ENCODE peak calls at places on chromosomes 11 and 22, in six cellular contexts. E is fibroblast of the aortic adventitia, N is IMR-90, O is astrocyte of the spinal cord, V is H9, F is foreskin keratinocyte. Q is an unnamed sample.

GRCh38 chr11:16356057-16356750 is at the start of gene SOX6:
- DNase-seq in F (no peak), O (peak), N (peak), E (peak), V (no peak), Q (no peak)

GRCh38 chr22:42719656-42720262 is 911 bp downstream of the A4GALT start:
- DNase-seq in O (no peak), F (no peak), V (no peak), E (no peak), N (no peak), Q (no peak)

GRCh38 chr11:106167085-106167484 is 89.6 kb downstream of the AASDHPPT start:
- DNase-seq in E (no peak), N (no peak), F (no peak), O (no peak), V (no peak), Q (no peak)

GRCh38 chr22:19579880-19580279 is 55.7 kb upstream of the CLDN5 start:
- DNase-seq in O (no peak), V (no peak), N (no peak), E (no peak), F (no peak), Q (no peak)

GRCh38 chr11:122167100-122167499 is 51.1 kb upstream of the BLID start:
- DNase-seq in O (peak), V (no peak), N (peak), F (peak), E (peak), Q (no peak)

GRCh38 chr22:44229331-44229730 is 48.6 kb downstream of the PARVG start:
- DNase-seq in O (no peak), N (no peak), F (peak), E (no peak), V (no peak), Q (no peak)

GRCh38 chr11:73389134-73389525 is 12.9 kb downstream of the RELT start:
- DNase-seq in F (peak), V (no peak), N (no peak), O (no peak), E (no peak), Q (no peak)

GRCh38 chr22:24521791-24522245 is 26.7 kb downstream of the UPB1 start:
- DNase-seq in N (peak), O (peak), V (peak), E (peak), F (peak), Q (no peak)

GRCh38 chr11:47399860-47400812 is 8.3 kb upstream of the SLC39A13 start:
- DNase-seq in F (no peak), N (no peak), O (no peak), V (peak), E (no peak), Q (no peak)

GRCh38 chr11:81870066-81870412 is 863.6 kb downstream of the FAM181B start:
- DNase-seq in N (no peak), F (no peak), O (no peak), E (no peak), V (no peak), Q (no peak)

GRCh38 chr11:18471995-18472394 is 16.3 kb downstream of the LDHAL6A start:
- DNase-seq in O (no peak), N (no peak), E (no peak), F (no peak), V (no peak), Q (no peak)

GRCh38 chr11:61973603-61974162 is 6.2 kb upstream of the FTH1 start:
- DNase-seq in F (peak), O (no peak), V (no peak), N (no peak), E (peak), Q (no peak)
- TF ChIP-seq CTCF in F (peak), O (no peak), V (no peak), N (no peak), E (peak), Q (no peak)

DNA sequence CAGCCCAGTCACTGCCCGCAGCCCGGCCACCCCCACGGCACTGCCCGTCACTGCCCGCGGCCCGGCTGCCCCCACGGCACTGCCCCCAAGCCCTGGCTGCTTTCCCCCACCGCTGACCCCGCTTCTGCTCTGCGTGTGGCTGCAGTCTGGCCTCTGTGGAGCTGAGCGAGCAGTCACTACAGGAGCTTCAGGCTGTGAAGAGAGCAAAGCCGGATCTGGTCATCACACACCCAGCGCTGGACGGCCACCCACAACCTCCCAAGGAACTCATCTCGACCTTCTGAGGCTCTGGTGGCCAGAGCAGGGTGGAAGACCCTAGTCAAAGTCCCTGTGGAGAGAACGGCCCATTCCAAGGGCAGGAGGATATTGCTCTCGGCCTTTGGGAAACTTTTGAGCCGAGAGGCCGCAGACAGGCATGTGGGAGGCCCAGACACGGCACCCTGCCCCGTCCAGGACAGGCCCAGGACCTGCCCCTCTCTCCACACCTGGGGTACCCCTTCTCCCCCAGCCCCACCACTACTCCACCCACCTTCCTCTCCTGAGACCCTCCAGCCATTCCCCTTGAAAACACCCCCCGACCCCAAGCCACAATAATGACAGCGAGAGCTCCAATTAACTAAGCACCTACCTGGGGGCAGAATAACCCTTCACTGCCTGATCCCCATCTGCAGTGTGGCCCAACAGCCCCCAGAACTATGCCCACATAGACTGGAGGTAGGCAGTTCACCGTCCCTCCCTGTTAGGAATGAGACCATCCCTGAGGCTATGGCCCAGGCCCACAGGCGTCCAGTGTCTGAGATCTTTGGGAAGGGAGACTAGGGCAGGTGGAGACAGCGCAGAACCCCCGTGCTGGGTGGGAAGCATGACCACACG is 3.7 kb upstream of the PGGHG start:
- DNase-seq in V (peak), F (no peak), N (no peak), O (no peak), E (no peak), Q (peak)
- TF ChIP-seq CTCF in V (no peak), F (no peak), N (no peak), O (no peak), E (no peak), Q (no peak)

GRCh38 chr11:69642913-69643632 is 2.1 kb downstream of the CCND1 start:
- DNase-seq in N (peak), V (peak), O (peak), F (peak), E (peak), Q (peak)
- TF ChIP-seq CTCF in N (peak), V (peak), O (peak), F (peak), E (peak), Q (peak)

GRCh38 chr11:980438-981365 is 55.0 kb downstream of the AP2A2 start:
- DNase-seq in N (no peak), V (no peak), O (peak), F (no peak), E (peak), Q (no peak)
- TF ChIP-seq CTCF in N (no peak), V (peak), O (peak), F (no peak), E (peak), Q (no peak)

GRCh38 chr11:112004389-112004788 is 20.8 kb upstream of the DLAT start:
- DNase-seq in V (peak), E (no peak), N (no peak), O (no peak), F (no peak), Q (no peak)
- TF ChIP-seq CTCF in V (peak), E (peak), N (peak), O (no peak), F (peak), Q (peak)